ENCODE peak calls at places on chromosomes 1 and 21, in four cellular contexts. N, R, O and L are unnamed samples.

GRCh38 chr1:175209493-175209921 is 16.9 kb upstream of the KIAA0040 start:
- DNase-seq in R (no peak), O (no peak), N (no peak), L (no peak)

GRCh38 chr1:23100074-23100748 is 68.4 kb downstream of the LUZP1 start:
- DNase-seq in R (peak), N (peak), O (peak), L (no peak)

GRCh38 chr1:154407866-154408777 is 3.0 kb downstream of the IL6R start:
- DNase-seq in R (no peak), N (no peak), O (no peak), L (no peak)

GRCh38 chr1:113881661-113882060 is 5.7 kb downstream of the BCL2L15 start:
- DNase-seq in R (no peak), O (no peak), N (no peak), L (no peak)

GRCh38 chr1:225767591-225768540 is 9.8 kb upstream of the SRP9 start:
- DNase-seq in R (peak), N (no peak), O (no peak), L (peak)

GRCh38 chr1:109687641-109688499 is at the start of gene GSTM1:
- DNase-seq in N (no peak), R (peak), O (peak), L (peak)

GRCh38 chr1:228141082-228141870 is 1.2 kb downstream of the GUK1 start:
- DNase-seq in N (peak), O (no peak), R (peak), L (no peak)

GRCh38 chr1:58909162-58909560 is 125.3 kb upstream of the JUN start:
- DNase-seq in R (peak), N (peak), O (no peak), L (no peak)

GRCh38 chr1:168774241-168774640 is 45.2 kb upstream of the DPT start:
- DNase-seq in N (no peak), O (no peak), R (peak), L (no peak)

GRCh38 chr1:8022395-8023286 is 3.5 kb downstream of the ERRFI1 start:
- DNase-seq in N (no peak), R (no peak), O (no peak), L (no peak)

GRCh38 chr1:99965646-99966375 is 4.0 kb upstream of the SLC35A3 start:
- DNase-seq in O (no peak), R (no peak), N (peak), L (no peak)

GRCh38 chr1:220544901-220545303 is 17.0 kb downstream of the MARK1 start:
- DNase-seq in N (peak), R (no peak), O (peak), L (no peak)
- TF ChIP-seq CTCF in N (no peak), R (peak), O (peak), L (no peak)

GRCh38 chr21:34034369-34035014 is 38.9 kb upstream of the MRPS6 start:
- DNase-seq in N (no peak), O (peak), R (no peak), L (no peak)
- TF ChIP-seq CTCF in N (no peak), O (peak), R (peak), L (no peak)

GRCh38 chr1:119007343-119007671 is 19.2 kb upstream of the TBX15 start:
- DNase-seq in R (no peak), O (peak), N (no peak), L (no peak)
- TF ChIP-seq CTCF in R (no peak), O (no peak), N (no peak), L (no peak)

GRCh38 chr1:16503494-16503893 is 10.6 kb downstream of the RNU1-1 start:
- DNase-seq in N (no peak), O (no peak), R (no peak), L (no peak)

GRCh38 chr1:16498573-16499359 is 15.3 kb downstream of the RNU1-1 start:
- DNase-seq in N (peak), R (peak), O (peak), L (peak)
- TF ChIP-seq CTCF in N (peak), R (no peak), O (peak), L (no peak)

DNA sequence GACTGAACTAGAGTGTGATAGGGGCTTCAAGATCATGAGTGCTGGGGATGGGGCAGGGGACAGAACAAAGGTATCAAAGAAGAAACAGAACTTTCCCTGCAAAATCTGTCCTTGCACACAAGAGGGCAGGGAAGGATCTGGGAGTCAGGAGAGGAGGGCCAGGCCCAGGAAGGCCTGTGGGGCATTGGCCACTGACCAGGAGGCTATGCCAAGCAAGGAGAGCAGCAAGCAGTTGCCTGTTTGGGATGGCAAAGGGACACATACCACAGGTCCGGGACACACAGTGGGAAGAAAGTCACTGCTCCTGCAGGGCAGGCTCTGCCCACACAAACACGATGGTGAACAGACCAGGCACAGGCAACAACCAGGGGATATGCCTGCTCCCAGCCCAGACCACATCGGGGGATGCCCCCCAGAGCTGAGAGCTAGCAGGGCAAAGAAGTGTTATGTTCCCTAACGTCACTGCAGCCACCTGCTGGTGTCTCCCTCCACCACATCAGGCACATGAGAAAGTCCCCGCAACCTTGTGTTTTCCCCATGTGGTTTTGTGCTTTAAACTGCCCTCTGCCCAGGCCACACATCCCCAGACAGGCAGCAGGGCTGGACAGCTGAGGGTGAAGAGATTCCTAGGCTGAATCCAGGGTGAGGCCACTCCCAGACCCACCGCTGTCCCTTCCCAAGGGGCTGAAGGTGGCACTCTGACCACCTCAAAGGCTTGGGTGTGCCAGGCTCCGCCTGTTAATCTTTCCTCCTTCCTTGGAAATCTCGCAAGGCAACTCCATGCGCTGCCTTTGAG is 53.6 kb downstream of the KIF21B start:
- DNase-seq in O (no peak), R (no peak), N (no peak), L (no peak)
- TF ChIP-seq CTCF in O (no peak), R (no peak), N (no peak), L (no peak)

DNA sequence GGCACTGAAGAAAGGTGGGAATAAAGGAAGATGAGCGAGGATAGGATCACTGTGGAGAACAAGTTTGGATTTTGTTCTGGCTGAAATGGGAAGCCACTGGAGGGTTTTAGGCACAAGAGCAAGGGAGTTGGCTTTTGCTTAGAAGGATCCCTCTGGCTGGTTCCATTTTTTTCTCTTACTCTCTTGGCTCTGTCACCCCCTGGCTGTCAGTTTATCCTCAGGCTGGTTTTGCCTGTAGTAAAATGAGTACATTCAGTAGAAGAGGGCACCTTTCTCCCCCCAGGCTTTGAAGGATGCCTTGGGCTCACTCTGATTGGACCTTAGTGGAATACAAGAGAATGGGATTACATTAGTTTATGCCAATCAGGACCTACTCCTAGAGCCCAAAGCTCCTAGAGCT is 17.1 kb downstream of the CACHD1 start:
- DNase-seq in N (no peak), R (no peak), O (no peak), L (no peak)
- TF ChIP-seq CTCF in N (no peak), R (no peak), O (peak), L (no peak)

DNA sequence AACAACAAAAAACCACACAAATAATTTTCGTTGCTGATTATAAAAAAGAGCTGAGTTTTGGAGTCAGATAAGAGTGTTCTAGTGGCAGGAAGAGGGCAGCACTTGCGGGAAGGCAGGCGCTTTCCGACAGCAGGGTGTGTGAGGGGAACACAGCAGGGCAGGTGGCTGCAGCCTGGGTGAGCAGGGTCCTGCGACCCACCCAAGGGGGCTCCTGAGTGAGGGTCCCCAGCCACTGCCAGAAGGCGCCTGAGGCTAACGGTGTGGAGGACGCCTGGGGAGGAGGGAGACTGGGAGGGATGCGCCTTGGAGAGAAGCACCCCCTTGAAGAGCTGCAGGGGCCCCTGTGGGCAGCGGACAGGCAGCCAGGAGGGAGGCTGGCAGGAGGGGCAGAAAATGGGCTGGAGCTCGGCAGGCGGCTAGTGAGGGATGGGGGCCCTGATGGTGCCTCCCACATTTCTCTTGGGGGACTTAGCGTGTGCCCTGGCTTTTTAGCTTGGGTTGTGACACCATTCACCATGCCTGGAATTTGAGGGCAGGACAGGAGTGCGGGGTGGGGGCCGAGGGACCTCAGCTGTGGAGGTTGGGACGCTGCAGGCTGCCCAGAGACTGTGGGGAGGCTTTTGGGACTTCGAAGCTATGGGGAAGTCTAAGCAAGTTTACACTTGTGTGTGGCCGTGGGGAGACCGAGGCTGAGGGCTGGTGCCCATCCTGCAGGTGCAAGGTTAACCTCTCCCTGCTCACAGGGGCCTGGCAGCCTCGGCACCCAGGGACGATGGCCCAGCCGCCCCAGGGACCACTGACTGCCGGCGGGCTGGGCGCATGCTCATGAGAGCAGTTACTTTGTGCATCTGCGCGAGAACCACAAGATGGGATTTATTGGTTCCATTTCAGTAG is 111.4 kb downstream of the SIK1 start:
- DNase-seq in O (no peak), R (no peak), N (no peak), L (no peak)
- TF ChIP-seq CTCF in O (no peak), R (peak), N (no peak), L (no peak)